ENCODE peak calls at places on chromosomes 13 and 19, in eight cellular contexts. Q is stomach, C is esophagus squamous epithelium, I is H1, Y is ovary, K is lower leg skin, S is HepG2, M is body of pancreas. G is an unnamed sample.

GRCh38 chr19:34639491-34640085 is 37.4 kb downstream of the SCGB2B2 start:
- DNase-seq in M (peak), I (peak), Y (no peak), Q (peak), S (peak), K (no peak), C (no peak), G (no peak)

GRCh38 chr19:6076675-6077463 is 33.4 kb downstream of the RFX2 start:
- DNase-seq in C (no peak), M (no peak), I (no peak), Q (no peak), K (no peak), Y (no peak), S (no peak), G (no peak)

GRCh38 chr19:5588441-5588840 is 20.7 kb upstream of the TINCR start:
- DNase-seq in Q (no peak), K (no peak), Y (no peak), M (no peak), I (no peak), C (no peak), S (no peak), G (no peak)

GRCh38 chr19:17865364-17866311 is 5.9 kb downstream of the RPL18A start:
- DNase-seq in M (no peak), I (peak), C (no peak), K (no peak), S (no peak), Q (peak), Y (no peak), G (no peak)

GRCh38 chr13:41905600-41906254 is 55.2 kb downstream of the VWA8 start:
- DNase-seq in C (no peak), I (no peak), M (no peak), Y (no peak), Q (no peak), K (no peak), S (peak), G (no peak)

GRCh38 chr19:41302624-41303351 is 7.2 kb upstream of the CCDC97 start:
- DNase-seq in M (no peak), S (no peak), I (no peak), C (no peak), Q (no peak), Y (no peak), K (no peak), G (peak)

GRCh38 chr19:39211731-39212376 is 7.8 kb upstream of the SYCN start:
- DNase-seq in I (no peak), Q (no peak), C (no peak), K (no peak), M (no peak), S (no peak), Y (no peak), G (no peak)

GRCh38 chr13:35964764-35965163 is 166.4 kb downstream of the DCLK1 start:
- DNase-seq in K (no peak), C (no peak), Y (no peak), M (no peak), S (peak), Q (no peak), I (no peak), G (no peak)

GRCh38 chr19:45396389-45397260 is 8.2 kb downstream of the PPP1R13L start:
- DNase-seq in Y (no peak), M (no peak), Q (no peak), S (no peak), K (no peak), I (peak), C (no peak), G (peak)

GRCh38 chr19:57559008-57559403 is 657 bp downstream of the ZNF550 start:
- DNase-seq in S (peak), C (no peak), I (no peak), Y (no peak), Q (no peak), M (peak), K (no peak), G (peak)

GRCh38 chr19:40178756-40179155 is 12.5 kb upstream of the MAP3K10 start:
- DNase-seq in M (no peak), Q (no peak), I (no peak), S (no peak), C (no peak), Y (no peak), K (no peak), G (no peak)

GRCh38 chr13:100987993-100988392 is 313.4 kb upstream of the TMTC4 start:
- DNase-seq in M (no peak), K (no peak), C (no peak), Q (no peak), I (no peak), S (no peak), Y (no peak), G (no peak)

GRCh38 chr13:96089749-96090239 is at the start of gene HS6ST3:
- DNase-seq in M (peak), Y (peak), C (no peak), K (no peak), I (no peak), S (no peak), Q (peak), G (peak)

GRCh38 chr19:16018801-16019551 is 57.3 kb upstream of the TPM4 start:
- DNase-seq in Y (no peak), S (no peak), M (no peak), C (no peak), K (no peak), Q (peak), I (no peak), G (no peak)

GRCh38 chr13:73273276-73273675 is 214.5 kb downstream of the KLF5 start:
- DNase-seq in C (no peak), I (no peak), S (no peak), Y (no peak), K (no peak), M (no peak), Q (no peak), G (no peak)

GRCh38 chr13:111916201-111916600 is 150.7 kb upstream of the SOX1 start:
- DNase-seq in Y (no peak), M (no peak), S (no peak), K (no peak), I (no peak), Q (no peak), C (no peak), G (no peak)

DNA sequence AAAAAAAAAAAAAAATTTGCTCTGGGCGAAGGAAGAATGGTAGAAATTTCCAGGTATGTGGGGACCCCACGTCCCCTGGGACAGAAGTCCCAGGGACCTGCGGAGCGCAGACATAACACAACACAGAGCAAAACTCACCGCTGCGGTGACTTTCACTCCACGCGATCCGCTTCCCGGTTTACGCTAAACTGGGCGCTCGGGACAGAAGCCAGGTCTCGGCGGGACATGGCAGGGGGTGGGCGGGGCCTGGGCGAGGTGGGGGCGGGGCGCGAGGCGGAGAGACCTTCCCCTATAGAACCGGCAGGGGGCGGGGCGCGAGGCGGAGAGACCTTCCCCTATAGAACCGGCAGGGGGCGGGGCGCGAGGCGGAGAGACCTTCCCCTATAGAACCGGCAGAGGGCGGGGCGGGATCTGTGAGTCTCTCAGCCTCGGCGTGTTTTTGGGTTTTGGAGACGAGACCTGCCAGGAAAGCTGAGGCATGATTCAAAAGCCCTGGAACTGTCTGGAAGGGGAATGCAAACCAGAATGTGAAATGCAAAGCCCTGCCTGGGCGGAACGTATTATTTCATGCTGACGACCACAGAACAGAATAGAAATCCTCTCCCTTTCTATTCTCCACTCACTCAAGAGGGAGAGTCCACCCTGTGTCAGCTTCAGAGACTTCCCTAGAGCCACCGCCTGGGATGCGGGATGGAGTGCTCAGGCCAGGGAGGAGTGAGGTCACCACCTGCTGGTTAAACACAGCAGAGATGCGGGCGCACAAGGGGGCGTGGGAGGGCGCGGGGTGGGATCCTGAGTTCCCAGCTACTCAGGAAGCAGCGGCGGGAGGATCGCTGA is 20.2 kb upstream of the ERVV-1 start:
- DNase-seq in Y (peak), S (no peak), I (peak), M (peak), C (no peak), K (peak), Q (peak), G (peak)
- TF ChIP-seq POLR2A in Y (no peak), S (no peak), I (no peak), M (peak), C (no peak), K (no peak), Q (no peak), G (no peak)

DNA sequence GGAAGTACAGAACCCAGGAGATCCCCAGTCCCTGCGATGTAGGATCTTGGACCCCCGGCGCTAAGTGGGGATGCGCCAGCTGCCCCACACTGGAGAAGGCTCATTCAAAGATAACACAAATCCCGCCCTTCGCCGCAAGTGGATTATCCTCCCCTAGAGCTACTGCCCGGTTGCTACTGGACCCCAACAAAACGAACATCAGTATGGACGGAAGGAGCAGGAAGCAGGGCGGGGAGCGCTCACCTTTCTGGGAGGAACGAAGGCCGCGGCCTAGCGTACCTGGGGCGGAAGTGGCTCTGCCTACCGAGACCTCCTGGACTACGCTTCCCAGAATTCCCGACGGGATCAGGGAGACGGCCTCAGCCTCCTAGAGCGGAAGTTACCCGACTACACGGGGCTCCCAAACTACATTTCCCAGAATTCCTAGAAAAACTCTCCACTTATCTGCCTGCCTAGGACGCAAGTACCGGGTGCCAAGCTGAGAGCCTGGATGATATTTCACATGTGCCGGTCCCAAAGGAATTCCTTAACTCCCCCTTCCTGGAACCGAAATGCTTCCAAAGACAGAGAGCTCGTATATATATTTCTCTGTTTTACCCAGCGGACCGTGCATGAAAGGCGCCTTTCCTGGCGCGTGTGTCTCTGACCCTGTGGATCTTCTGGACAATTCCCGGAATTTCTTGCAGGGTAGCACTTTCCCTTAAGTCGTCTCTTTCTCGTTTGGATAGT is at the start of gene ZNF112:
- DNase-seq in Q (peak), S (peak), I (peak), C (no peak), Y (peak), K (peak), M (peak), G (no peak)
- TF ChIP-seq POLR2A in Q (no peak), S (peak), I (peak), C (no peak), Y (peak), K (no peak), M (peak), G (no peak)

DNA sequence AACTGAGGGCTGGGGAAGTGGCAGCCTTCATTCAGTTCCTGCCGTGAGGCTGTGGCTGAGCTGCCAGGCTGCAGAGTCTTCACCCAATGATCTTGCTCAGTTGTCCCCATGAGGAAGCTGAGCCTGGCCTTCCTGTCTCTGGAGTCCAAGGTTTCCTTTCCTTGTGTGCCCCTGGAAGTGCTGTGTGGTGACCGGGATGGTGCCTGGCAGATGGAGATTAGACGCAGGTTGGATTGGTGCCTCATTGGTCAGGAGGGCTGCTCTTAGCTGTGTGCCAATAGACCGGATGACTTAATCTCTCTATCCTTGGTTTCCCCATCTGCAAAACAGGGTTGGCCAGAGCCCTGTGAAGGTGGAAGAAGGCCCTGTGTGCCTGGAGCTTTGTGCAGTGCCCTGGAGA is 24.6 kb downstream of the DNM2 start:
- DNase-seq in Y (no peak), Q (peak), C (no peak), M (peak), S (no peak), I (no peak), K (no peak), G (no peak)
- TF ChIP-seq POLR2A in Y (no peak), Q (no peak), C (no peak), M (no peak), S (no peak), I (no peak), K (no peak), G (no peak)

DNA sequence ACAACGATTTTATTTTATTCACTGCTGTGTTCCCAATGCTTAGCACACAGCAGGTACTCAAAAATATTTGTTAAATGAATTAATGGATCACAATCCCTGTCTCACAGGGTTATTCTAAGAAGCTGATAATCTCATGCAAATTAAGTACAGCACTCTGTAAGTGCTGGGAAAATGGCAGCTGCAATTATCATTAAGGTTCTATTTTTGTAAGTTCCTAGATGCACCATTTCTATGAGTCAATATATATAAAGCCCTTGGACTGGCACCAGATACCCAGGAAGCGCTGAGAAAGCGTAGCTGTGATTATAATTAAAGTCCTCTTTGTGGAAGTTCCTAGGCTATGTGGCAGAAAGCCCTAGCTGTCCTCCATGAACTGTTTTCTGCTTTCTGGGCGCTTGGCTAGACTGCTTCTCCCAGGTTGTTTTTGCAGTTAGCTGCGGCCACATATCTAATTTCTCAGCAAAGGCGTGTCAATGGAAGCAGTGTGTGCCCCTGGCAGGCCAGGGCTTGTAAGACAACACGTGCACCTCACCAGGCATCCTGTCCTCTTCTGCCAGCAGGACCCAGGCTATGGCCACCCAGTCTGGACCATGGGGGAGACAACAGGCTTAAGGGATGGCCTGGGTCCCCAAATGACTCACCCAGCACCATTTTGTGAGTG is 5.2 kb upstream of the SRRM5 start:
- DNase-seq in K (peak), S (no peak), Q (no peak), I (no peak), C (no peak), M (no peak), Y (no peak), G (no peak)
- TF ChIP-seq POLR2A in K (no peak), S (no peak), Q (no peak), I (no peak), C (no peak), M (no peak), Y (no peak), G (no peak)

G was measured in GM12892.